ENCODE peak calls at places on chromosomes 3 and 15, in eight cellular contexts. C is fibroblast of pulmonary artery; H is AG10803; O is A549; G is HepG2; S is stimulated activated CD4-positive, alpha-beta T cell treated with anti-CD3 and anti-CD28 coated beads, TNF-alpha, amount 100 ng/mL, for 4 hours; E is stromal cell of bone marrow; I is MV-4-11. N is an unnamed sample.

GRCh38 chr3:73558399-73559075 is 66.2 kb downstream of the PDZRN3 start:
- DNase-seq in H (peak), C (peak), O (no peak), I (no peak), E (no peak), S (no peak), G (no peak), N (no peak)

GRCh38 chr3:12934431-12934830 is 93.1 kb upstream of the RPL32 start:
- DNase-seq in C (peak), E (no peak), I (no peak), H (peak), G (no peak), S (no peak), O (no peak), N (no peak)

GRCh38 chr3:52770581-52771333 is at the start of gene NEK4:
- DNase-seq in O (peak), E (peak), G (peak), C (peak), H (peak), S (peak), I (peak), N (peak)

GRCh38 chr3:25587094-25587493 is 77.6 kb downstream of the TOP2B start:
- DNase-seq in I (no peak), S (no peak), C (no peak), O (no peak), G (no peak), H (no peak), E (no peak), N (no peak)

GRCh38 chr3:11201246-11202024 is 47.1 kb downstream of the HRH1 start:
- DNase-seq in S (no peak), O (no peak), I (peak), E (no peak), H (peak), G (peak), C (peak), N (peak)

GRCh38 chr15:40930430-40931299 is 1.5 kb downstream of the DLL4 start:
- DNase-seq in E (no peak), G (peak), O (no peak), I (no peak), H (no peak), S (no peak), C (peak), N (peak)

GRCh38 chr3:113275876-113276580 is 64.7 kb downstream of the BOC start:
- DNase-seq in S (no peak), H (peak), I (peak), O (no peak), E (peak), C (peak), G (peak), N (no peak)

GRCh38 chr15:74264081-74264501 is 28.0 kb downstream of the CCDC33 start:
- DNase-seq in I (no peak), S (no peak), H (no peak), O (no peak), E (no peak), C (no peak), G (no peak), N (no peak)

GRCh38 chr3:172367205-172368105 is 80.8 kb downstream of the GHSR start:
- DNase-seq in G (no peak), I (no peak), E (no peak), H (no peak), S (no peak), O (no peak), C (peak), N (no peak)

GRCh38 chr3:119598410-119599098 is 869 bp downstream of the PLA1A start:
- DNase-seq in S (no peak), H (no peak), C (no peak), O (no peak), E (no peak), G (no peak), I (no peak), N (no peak)

GRCh38 chr3:12178091-12178820 is 19.5 kb upstream of the TIMP4 start:
- DNase-seq in I (no peak), O (no peak), G (no peak), H (peak), C (peak), E (no peak), S (no peak), N (no peak)

GRCh38 chr3:44252332-44252731 is 10.6 kb downstream of the TOPAZ1 start:
- DNase-seq in O (no peak), G (no peak), C (peak), S (no peak), H (no peak), I (no peak), E (no peak), N (peak)